ENCODE peak calls at places on chromosome 7, in nine cellular contexts. One of them, this sample, is unnamed.

GRCh38 chr7:54907981-54908380 is 110.8 kb upstream of the EGFR start:
- DNase-seq in IMR-90: peak; percentile 51
- DNase-seq in tibial nerve: no peak
- DNase-seq in right lobe of liver: no peak
- DNase-seq in transverse colon: no peak
- DNase-seq in Peyer's patch: no peak
- DNase-seq in heart left ventricle: no peak
- DNase-seq in sigmoid colon: no peak
- DNase-seq in gastrocnemius medialis: no peak
- DNase-seq in this sample: no peak

GRCh38 chr7:37491919-37492694 is 43.4 kb upstream of the ELMO1 start:
- DNase-seq in Peyer's patch: no peak
- DNase-seq in transverse colon: no peak
- DNase-seq in IMR-90: no peak
- DNase-seq in tibial nerve: no peak
- DNase-seq in heart left ventricle: no peak
- DNase-seq in sigmoid colon: no peak
- DNase-seq in gastrocnemius medialis: no peak
- DNase-seq in right lobe of liver: no peak
- DNase-seq in this sample: no peak

GRCh38 chr7:27921081-27921836 is 181.3 kb downstream of the TAX1BP1 start:
- DNase-seq in transverse colon: peak; percentile 22
- DNase-seq in heart left ventricle: peak; percentile 20
- DNase-seq in right lobe of liver: no peak
- DNase-seq in tibial nerve: peak; percentile 60
- DNase-seq in Peyer's patch: no peak
- DNase-seq in gastrocnemius medialis: no peak
- DNase-seq in IMR-90: peak; percentile 92
- DNase-seq in sigmoid colon: no peak
- DNase-seq in this sample: peak; percentile 66

GRCh38 chr7:16356241-16356958 is 64.9 kb downstream of the CRPPA start:
- DNase-seq in transverse colon: no peak
- DNase-seq in heart left ventricle: no peak
- DNase-seq in tibial nerve: no peak
- DNase-seq in right lobe of liver: no peak
- DNase-seq in gastrocnemius medialis: no peak
- DNase-seq in sigmoid colon: no peak
- DNase-seq in Peyer's patch: no peak
- DNase-seq in IMR-90: peak; percentile 19
- DNase-seq in this sample: no peak

GRCh38 chr7:50807026-50807730 is 24.5 kb upstream of the GRB10 start:
- DNase-seq in transverse colon: no peak
- DNase-seq in sigmoid colon: no peak
- DNase-seq in Peyer's patch: no peak
- DNase-seq in gastrocnemius medialis: no peak
- DNase-seq in IMR-90: no peak
- DNase-seq in heart left ventricle: no peak
- DNase-seq in right lobe of liver: no peak
- DNase-seq in tibial nerve: no peak
- DNase-seq in this sample: no peak

GRCh38 chr7:51090411-51090810 is 226.2 kb downstream of the COBL start:
- DNase-seq in sigmoid colon: no peak
- DNase-seq in IMR-90: no peak
- DNase-seq in Peyer's patch: no peak
- DNase-seq in gastrocnemius medialis: no peak
- DNase-seq in right lobe of liver: no peak
- DNase-seq in heart left ventricle: no peak
- DNase-seq in transverse colon: no peak
- DNase-seq in tibial nerve: no peak
- DNase-seq in this sample: no peak

GRCh38 chr7:102913846-102914245 is 1.0 kb downstream of the LRRC17 start:
- DNase-seq in IMR-90: no peak
- DNase-seq in heart left ventricle: no peak
- DNase-seq in gastrocnemius medialis: no peak
- DNase-seq in Peyer's patch: no peak
- DNase-seq in sigmoid colon: no peak
- DNase-seq in tibial nerve: no peak
- DNase-seq in transverse colon: no peak
- DNase-seq in right lobe of liver: no peak
- DNase-seq in this sample: no peak

GRCh38 chr7:11458736-11459483 is 373.1 kb downstream of the THSD7A start:
- DNase-seq in transverse colon: no peak
- DNase-seq in IMR-90: peak; percentile 78
- DNase-seq in tibial nerve: no peak
- DNase-seq in gastrocnemius medialis: no peak
- DNase-seq in right lobe of liver: no peak
- DNase-seq in sigmoid colon: no peak
- DNase-seq in Peyer's patch: no peak
- DNase-seq in heart left ventricle: peak; percentile 14
- DNase-seq in this sample: no peak

GRCh38 chr7:1738956-1739355 is 68.9 kb downstream of the ELFN1 start:
- DNase-seq in transverse colon: no peak
- DNase-seq in gastrocnemius medialis: no peak
- DNase-seq in heart left ventricle: no peak
- DNase-seq in Peyer's patch: no peak
- DNase-seq in tibial nerve: no peak
- DNase-seq in IMR-90: no peak
- DNase-seq in sigmoid colon: no peak
- DNase-seq in right lobe of liver: no peak
- DNase-seq in this sample: no peak
- TF ChIP-seq POLR2A in transverse colon: no peak
- TF ChIP-seq POLR2A in gastrocnemius medialis: no peak
- TF ChIP-seq POLR2A in heart left ventricle: no peak
- TF ChIP-seq POLR2A in Peyer's patch: no peak
- TF ChIP-seq POLR2A in tibial nerve: no peak
- TF ChIP-seq POLR2A in IMR-90: no peak
- TF ChIP-seq POLR2A in sigmoid colon: no peak
- TF ChIP-seq POLR2A in right lobe of liver: no peak
- TF ChIP-seq POLR2A in this sample: no peak

DNA sequence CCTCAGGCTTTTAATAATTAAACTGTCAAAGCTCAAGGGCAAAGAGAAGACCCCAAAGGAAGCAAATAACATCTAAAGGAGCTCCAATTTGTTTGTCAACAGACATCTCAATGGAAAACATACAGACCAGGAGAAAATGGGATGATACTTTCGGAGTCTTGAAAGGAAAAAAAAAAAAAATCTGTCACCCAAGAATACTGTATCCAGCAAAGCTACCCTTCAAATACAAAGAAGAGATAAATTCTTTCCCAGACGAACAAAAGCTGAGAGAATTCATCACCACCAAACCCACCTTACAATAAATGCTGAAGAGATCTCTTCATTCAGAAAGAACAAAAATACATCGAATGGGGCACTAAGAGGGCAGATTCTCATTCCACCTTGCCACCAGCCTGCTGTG is 232.8 kb downstream of the PTPRN2 start:
- DNase-seq in heart left ventricle: no peak
- DNase-seq in gastrocnemius medialis: no peak
- DNase-seq in transverse colon: no peak
- DNase-seq in tibial nerve: no peak
- DNase-seq in Peyer's patch: no peak
- DNase-seq in sigmoid colon: no peak
- DNase-seq in right lobe of liver: no peak
- DNase-seq in IMR-90: no peak
- DNase-seq in this sample: no peak
- H3K9me3 ChIP-seq in heart left ventricle: peaks cover 9% of the 10 kb centered on the region
- H3K9me3 ChIP-seq in gastrocnemius medialis: no peaks in the 10 kb centered on the region
- H3K9me3 ChIP-seq in transverse colon: no peaks in the 10 kb centered on the region
- H3K9me3 ChIP-seq in tibial nerve: no peaks in the 10 kb centered on the region
- H3K9me3 ChIP-seq in Peyer's patch: no peaks in the 10 kb centered on the region
- H3K9me3 ChIP-seq in sigmoid colon: peaks cover 4% of the 10 kb centered on the region
- H3K9me3 ChIP-seq in right lobe of liver: no peaks in the 10 kb centered on the region
- H3K9me3 ChIP-seq in IMR-90: peaks cover 56% of the 10 kb centered on the region
- H3K9me3 ChIP-seq in this sample: no peaks in the 10 kb centered on the region

GRCh38 chr7:74138334-74138867 is 35.8 kb upstream of the EIF4H start:
- DNase-seq in transverse colon: no peak
- DNase-seq in Peyer's patch: no peak
- DNase-seq in right lobe of liver: no peak
- DNase-seq in heart left ventricle: no peak
- DNase-seq in sigmoid colon: no peak
- DNase-seq in gastrocnemius medialis: no peak
- DNase-seq in tibial nerve: no peak
- DNase-seq in IMR-90: no peak
- DNase-seq in this sample: no peak
- H3K4me3 ChIP-seq in transverse colon: no peak overlapping the region
- H3K4me3 ChIP-seq in Peyer's patch: no peak overlapping the region
- H3K4me3 ChIP-seq in right lobe of liver: no peak overlapping the region
- H3K4me3 ChIP-seq in heart left ventricle: no peak overlapping the region
- H3K4me3 ChIP-seq in sigmoid colon: no peak overlapping the region
- H3K4me3 ChIP-seq in gastrocnemius medialis: no peak overlapping the region
- H3K4me3 ChIP-seq in tibial nerve: no peak overlapping the region
- H3K4me3 ChIP-seq in IMR-90: no peak overlapping the region
- H3K4me3 ChIP-seq in this sample: no peak overlapping the region

GRCh38 chr7:107158028-107158427 is 10.8 kb upstream of the HBP1 start:
- DNase-seq in transverse colon: no peak
- DNase-seq in right lobe of liver: no peak
- DNase-seq in Peyer's patch: no peak
- DNase-seq in IMR-90: no peak
- DNase-seq in tibial nerve: no peak
- DNase-seq in heart left ventricle: no peak
- DNase-seq in sigmoid colon: no peak
- DNase-seq in gastrocnemius medialis: no peak
- DNase-seq in this sample: no peak

GRCh38 chr7:107164092-107164491 is 4.7 kb upstream of the HBP1 start:
- DNase-seq in gastrocnemius medialis: no peak
- DNase-seq in IMR-90: peak; percentile 37
- DNase-seq in heart left ventricle: no peak
- DNase-seq in tibial nerve: no peak
- DNase-seq in right lobe of liver: no peak
- DNase-seq in transverse colon: no peak
- DNase-seq in Peyer's patch: no peak
- DNase-seq in sigmoid colon: no peak
- DNase-seq in this sample: no peak

GRCh38 chr7:107165341-107165740 is 3.5 kb upstream of the HBP1 start:
- DNase-seq in transverse colon: no peak
- DNase-seq in tibial nerve: no peak
- DNase-seq in IMR-90: no peak
- DNase-seq in sigmoid colon: no peak
- DNase-seq in Peyer's patch: no peak
- DNase-seq in right lobe of liver: no peak
- DNase-seq in heart left ventricle: no peak
- DNase-seq in gastrocnemius medialis: no peak
- DNase-seq in this sample: no peak

GRCh38 chr7:107162466-107162865 is 6.3 kb upstream of the HBP1 start:
- DNase-seq in IMR-90: peak; percentile 32
- DNase-seq in heart left ventricle: no peak
- DNase-seq in tibial nerve: no peak
- DNase-seq in Peyer's patch: no peak
- DNase-seq in right lobe of liver: no peak
- DNase-seq in gastrocnemius medialis: no peak
- DNase-seq in sigmoid colon: no peak
- DNase-seq in transverse colon: no peak
- DNase-seq in this sample: no peak

DNA sequence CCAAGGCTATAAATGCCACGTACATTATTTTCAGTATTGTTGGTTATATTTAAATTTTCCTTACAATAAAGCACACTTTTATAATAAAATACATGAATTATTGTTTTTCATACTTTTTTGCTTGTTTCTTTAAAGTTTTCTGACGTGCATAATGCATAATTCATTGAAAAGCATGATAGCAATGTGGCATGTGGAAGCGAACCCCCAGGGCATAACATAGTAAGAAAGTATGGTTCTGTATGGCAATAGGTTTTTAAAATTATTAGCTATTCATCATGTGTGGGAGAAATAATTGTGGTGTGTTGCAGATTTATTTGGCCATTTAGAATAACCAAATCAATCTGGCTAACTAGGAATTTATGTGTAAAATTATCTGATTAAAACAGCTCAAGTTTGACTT is 7.4 kb upstream of the HBP1 start:
- DNase-seq in right lobe of liver: no peak
- DNase-seq in heart left ventricle: no peak
- DNase-seq in Peyer's patch: no peak
- DNase-seq in gastrocnemius medialis: no peak
- DNase-seq in tibial nerve: no peak
- DNase-seq in transverse colon: no peak
- DNase-seq in IMR-90: no peak
- DNase-seq in sigmoid colon: no peak
- DNase-seq in this sample: no peak
- TF ChIP-seq POLR2A in right lobe of liver: no peak
- TF ChIP-seq POLR2A in heart left ventricle: no peak
- TF ChIP-seq POLR2A in Peyer's patch: no peak
- TF ChIP-seq POLR2A in gastrocnemius medialis: no peak
- TF ChIP-seq POLR2A in tibial nerve: no peak
- TF ChIP-seq POLR2A in transverse colon: no peak
- TF ChIP-seq POLR2A in IMR-90: no peak
- TF ChIP-seq POLR2A in sigmoid colon: no peak
- TF ChIP-seq POLR2A in this sample: no peak

DNA sequence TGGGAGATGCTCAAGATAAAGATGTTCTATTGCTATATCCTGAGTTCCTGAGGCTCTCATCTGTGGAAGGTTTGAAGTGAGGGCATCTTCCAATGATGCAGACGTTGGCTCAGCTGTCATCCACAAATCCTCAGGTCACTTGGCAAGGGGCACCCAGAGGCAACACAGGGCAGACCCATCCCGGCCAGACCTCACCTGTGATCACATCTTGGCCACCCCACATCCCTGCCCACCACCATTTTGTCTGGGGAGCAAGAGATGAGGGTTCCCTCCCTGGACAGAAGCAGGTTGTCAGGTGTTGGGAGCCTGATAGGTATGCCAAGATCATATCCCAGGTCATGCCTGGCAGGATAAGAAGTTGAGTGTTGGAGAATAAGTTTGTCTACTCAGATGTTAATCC is 918.2 kb upstream of the ZNF722 start:
- DNase-seq in transverse colon: no peak
- DNase-seq in sigmoid colon: no peak
- DNase-seq in heart left ventricle: no peak
- DNase-seq in Peyer's patch: no peak
- DNase-seq in gastrocnemius medialis: no peak
- DNase-seq in IMR-90: no peak
- DNase-seq in right lobe of liver: no peak
- DNase-seq in tibial nerve: no peak
- DNase-seq in this sample: no peak
- H3K9me3 ChIP-seq in transverse colon: peaks cover 18% of the 10 kb centered on the region
- H3K9me3 ChIP-seq in sigmoid colon: peaks cover 2% of the 10 kb centered on the region
- H3K9me3 ChIP-seq in heart left ventricle: no peaks in the 10 kb centered on the region
- H3K9me3 ChIP-seq in Peyer's patch: peaks cover 34% of the 10 kb centered on the region
- H3K9me3 ChIP-seq in gastrocnemius medialis: no peaks in the 10 kb centered on the region
- H3K9me3 ChIP-seq in IMR-90: peaks cover 37% of the 10 kb centered on the region
- H3K9me3 ChIP-seq in right lobe of liver: no peaks in the 10 kb centered on the region
- H3K9me3 ChIP-seq in tibial nerve: no peaks in the 10 kb centered on the region
- H3K9me3 ChIP-seq in this sample: no peaks in the 10 kb centered on the region

DNA sequence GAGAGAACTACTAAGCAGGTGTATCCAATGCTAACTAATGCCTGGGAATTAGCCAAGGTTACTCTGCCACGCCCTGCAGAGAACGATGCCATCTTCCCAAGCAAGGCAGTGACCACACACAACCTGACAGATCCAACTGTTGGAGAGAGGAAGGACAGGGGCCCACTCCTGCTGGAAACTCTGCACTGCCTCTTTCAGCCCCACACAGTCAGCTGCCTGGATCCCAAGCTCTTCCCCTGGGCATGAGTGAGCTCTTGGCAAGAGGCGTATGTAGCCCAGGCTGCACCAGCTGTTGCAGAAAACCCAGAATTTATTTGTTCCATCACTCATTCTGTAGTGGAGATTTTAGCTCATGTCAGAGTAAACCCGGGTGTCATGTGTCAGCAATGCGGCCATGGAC is 135.2 kb upstream of the TRIM24 start:
- DNase-seq in sigmoid colon: no peak
- DNase-seq in heart left ventricle: no peak
- DNase-seq in IMR-90: no peak
- DNase-seq in Peyer's patch: no peak
- DNase-seq in transverse colon: no peak
- DNase-seq in gastrocnemius medialis: no peak
- DNase-seq in tibial nerve: no peak
- DNase-seq in right lobe of liver: no peak
- DNase-seq in this sample: no peak
- H3K4me3 ChIP-seq in sigmoid colon: no peak overlapping the region
- H3K4me3 ChIP-seq in heart left ventricle: no peak overlapping the region
- H3K4me3 ChIP-seq in IMR-90: no peak overlapping the region
- H3K4me3 ChIP-seq in Peyer's patch: no peak overlapping the region
- H3K4me3 ChIP-seq in transverse colon: no peak overlapping the region
- H3K4me3 ChIP-seq in gastrocnemius medialis: no peak overlapping the region
- H3K4me3 ChIP-seq in tibial nerve: no peak overlapping the region
- H3K4me3 ChIP-seq in right lobe of liver: no peak overlapping the region
- H3K4me3 ChIP-seq in this sample: no peak overlapping the region

This sample was measured in prostate gland.